ENCODE peak calls at places on chromosomes 2 and 18, in eight cellular contexts. I is suprapubic skin; R is glutamatergic neuron; H is transverse colon; J is psoas muscle; U is fibroblast of the aortic adventitia; K is stimulated activated CD8-positive, alpha-beta memory T cell treated with anti-CD3 and anti-CD28 coated beads, Interleukin-15, amount 100 ng/mL, for 1 hour; P is stimulated activated CD4-positive, alpha-beta T cell treated with anti-CD3 and anti-CD28 coated beads, Interleukin-12 subunit alpha, Interleukin-12 subunit beta, amount 100 ng/mL, for 24 hours. Z is an unnamed sample.

GRCh38 chr18:42348722-42349121 is 393.7 kb downstream of the PIK3C3 start:
- DNase-seq in I (no peak), R (no peak), H (no peak), J (no peak), U (no peak), K (no peak), P (no peak), Z (no peak)

GRCh38 chr2:30380824-30381223 is 66.2 kb upstream of the LCLAT1 start:
- DNase-seq in I (no peak), R (no peak), H (no peak), J (no peak), U (no peak), K (no peak), P (no peak), Z (no peak)

GRCh38 chr18:13577091-13577697 is 149.2 kb downstream of the FAM210A start:
- DNase-seq in I (no peak), R (no peak), H (no peak), J (no peak), U (peak; percentile 21), K (no peak), P (peak; percentile 19), Z (no peak)

GRCh38 chr2:196808281-196808680 is 874 bp downstream of the C2orf66 start:
- DNase-seq in I (no peak), R (no peak), H (no peak), J (no peak), U (peak; percentile 4), K (no peak), P (no peak), Z (no peak)

GRCh38 chr2:70548233-70548632 is 5.4 kb downstream of the TGFA start:
- DNase-seq in I (no peak), R (no peak), H (no peak), J (no peak), U (no peak), K (no peak), P (no peak), Z (no peak)

GRCh38 chr18:48667276-48668254 is 128.7 kb downstream of the CTIF start:
- DNase-seq in I (no peak), R (peak; percentile 58), H (no peak), J (no peak), U (no peak), K (no peak), P (no peak), Z (no peak)

GRCh38 chr2:46073540-46074018 is 223.6 kb upstream of the EPAS1 start:
- DNase-seq in I (no peak), R (no peak), H (no peak), J (no peak), U (peak; percentile 93), K (no peak), P (no peak), Z (no peak)

GRCh38 chr2:107801498-107801897 is 25.2 kb upstream of the RGPD4 start:
- DNase-seq in I (no peak), R (no peak), H (no peak), J (no peak), U (no peak), K (no peak), P (no peak), Z (no peak)

GRCh38 chr2:182822733-182823132 is 43.7 kb downstream of the FRZB start:
- DNase-seq in I (no peak), R (no peak), H (no peak), J (no peak), U (no peak), K (no peak), P (no peak), Z (no peak)

GRCh38 chr2:240701091-240701735 is 9.5 kb downstream of the AQP12A start:
- DNase-seq in I (peak; percentile 50), R (no peak), H (no peak), J (no peak), U (no peak), K (no peak), P (no peak), Z (no peak)

GRCh38 chr2:239737144-239737463 is 288.0 kb downstream of the NDUFA10 start:
- DNase-seq in I (no peak), R (peak; percentile 14), H (no peak), J (peak; percentile 23), U (no peak), K (no peak), P (no peak), Z (no peak)

GRCh38 chr2:39606585-39606984 is 59.1 kb upstream of the TMEM178A start:
- DNase-seq in I (no peak), R (no peak), H (no peak), J (no peak), U (no peak), K (no peak), P (no peak), Z (no peak)

Z was measured in HEK293T.